ENCODE peak calls at places on chromosomes 12 and 14, in eight cellular contexts. L is IMR-90, V is endothelial cell of umbilical vein, R is ascending aorta, W is lower lobe of right lung, E is PC-3, M is heart right ventricle, I is breast epithelium. J is an unnamed sample. For H3K4me1, the result is how much of the 10 kb centered on the place peaks cover.

GRCh38 chr14:65658202-65658601 is 245.7 kb downstream of the FUT8 start:
- DNase-seq in E (peak), L (peak), M (no peak), R (no peak), I (no peak), V (no peak), W (no peak), J (no peak)

GRCh38 chr12:132502882-132503193 is 12.9 kb downstream of the FBRSL1 start:
- DNase-seq in I (no peak), L (no peak), W (no peak), M (no peak), E (no peak), R (no peak), V (no peak), J (no peak)

GRCh38 chr12:95790025-95790911 is at the start of gene NTN4:
- DNase-seq in M (peak), R (no peak), L (peak), E (peak), V (peak), W (peak), I (peak), J (no peak)

GRCh38 chr14:97027256-97027999 is 230.2 kb downstream of the VRK1 start:
- DNase-seq in I (no peak), L (no peak), R (no peak), W (no peak), E (no peak), M (no peak), V (no peak), J (no peak)

GRCh38 chr14:80110721-80111120 is 100.6 kb downstream of the DIO2 start:
- DNase-seq in W (no peak), E (no peak), V (no peak), R (no peak), I (no peak), L (no peak), M (no peak), J (no peak)

GRCh38 chr14:55097894-55098560 is 31.0 kb upstream of the LGALS3 start:
- DNase-seq in R (no peak), E (peak), I (no peak), M (no peak), W (peak), V (no peak), L (no peak), J (no peak)

GRCh38 chr12:104909761-104910160 is 48.3 kb downstream of the SLC41A2 start:
- DNase-seq in L (peak), W (no peak), M (no peak), I (no peak), R (no peak), E (no peak), V (no peak), J (no peak)

GRCh38 chr14:59004012-59004411 is 184.5 kb upstream of the DAAM1 start:
- DNase-seq in I (no peak), V (no peak), M (no peak), W (no peak), E (peak), L (peak), R (no peak), J (no peak)

GRCh38 chr12:94147991-94148840 is at the start of gene PLXNC1:
- DNase-seq in V (no peak), L (peak), R (no peak), M (peak), I (no peak), E (no peak), W (peak), J (no peak)

GRCh38 chr14:32666310-32666709 is 272.4 kb upstream of the NPAS3 start:
- DNase-seq in M (no peak), E (no peak), W (no peak), V (no peak), I (no peak), R (no peak), L (no peak), J (no peak)

GRCh38 chr14:69750495-69750894 is 16.4 kb upstream of the SRSF5 start:
- DNase-seq in W (no peak), E (no peak), L (no peak), R (no peak), I (no peak), M (no peak), V (no peak), J (no peak)

GRCh38 chr12:109868182-109869051 is 11.9 kb downstream of the GLTP start:
- DNase-seq in L (no peak), E (no peak), I (no peak), V (no peak), M (no peak), W (no peak), R (no peak), J (no peak)

GRCh38 chr14:55221186-55221585 is 29.8 kb upstream of the DLGAP5 start:
- DNase-seq in R (no peak), E (peak), I (no peak), M (no peak), W (no peak), V (peak), L (peak), J (no peak)

GRCh38 chr12:80763874-80764273 is 47.2 kb downstream of the MYF5 start:
- DNase-seq in L (peak), V (peak), W (no peak), M (no peak), I (no peak), E (peak), R (no peak), J (no peak)

GRCh38 chr12:79001404-79001803 is 136.8 kb downstream of the SYT1 start:
- DNase-seq in I (no peak), V (no peak), R (no peak), L (no peak), M (no peak), W (no peak), E (no peak), J (no peak)

GRCh38 chr12:105742567-105742874 is 396.2 kb downstream of the NUAK1 start:
- DNase-seq in V (no peak), E (no peak), W (no peak), I (no peak), L (no peak), R (no peak), M (peak), J (no peak)

GRCh38 chr12:98224584-98225221 is 290.7 kb upstream of the TMPO start:
- DNase-seq in E (no peak), V (no peak), L (no peak), R (no peak), I (no peak), W (no peak), M (no peak), J (no peak)

GRCh38 chr12:39814626-39815025 is 195.0 kb upstream of the ABCD2 start:
- DNase-seq in V (no peak), R (no peak), W (no peak), I (no peak), L (no peak), E (no peak), M (no peak), J (no peak)

GRCh38 chr12:94553130-94553519 is 93.5 kb upstream of the CEP83 start:
- DNase-seq in E (peak), I (peak), W (no peak), L (peak), M (no peak), R (no peak), V (peak), J (no peak)

GRCh38 chr12:43283206-43283605 is 268.8 kb downstream of the ADAMTS20 start:
- DNase-seq in M (no peak), E (no peak), I (no peak), W (no peak), V (no peak), L (no peak), R (no peak), J (no peak)

GRCh38 chr12:43282106-43282505 is 269.9 kb downstream of the ADAMTS20 start:
- DNase-seq in M (no peak), V (peak), R (no peak), L (peak), I (no peak), E (peak), W (no peak), J (no peak)

GRCh38 chr12:43284441-43284840 is 267.6 kb downstream of the ADAMTS20 start:
- DNase-seq in R (no peak), M (no peak), E (no peak), L (no peak), I (no peak), V (no peak), W (no peak), J (no peak)

GRCh38 chr12:43278268-43278832 is 273.7 kb downstream of the ADAMTS20 start:
- DNase-seq in W (no peak), V (peak), I (no peak), E (peak), M (no peak), L (no peak), R (no peak), J (no peak)

DNA sequence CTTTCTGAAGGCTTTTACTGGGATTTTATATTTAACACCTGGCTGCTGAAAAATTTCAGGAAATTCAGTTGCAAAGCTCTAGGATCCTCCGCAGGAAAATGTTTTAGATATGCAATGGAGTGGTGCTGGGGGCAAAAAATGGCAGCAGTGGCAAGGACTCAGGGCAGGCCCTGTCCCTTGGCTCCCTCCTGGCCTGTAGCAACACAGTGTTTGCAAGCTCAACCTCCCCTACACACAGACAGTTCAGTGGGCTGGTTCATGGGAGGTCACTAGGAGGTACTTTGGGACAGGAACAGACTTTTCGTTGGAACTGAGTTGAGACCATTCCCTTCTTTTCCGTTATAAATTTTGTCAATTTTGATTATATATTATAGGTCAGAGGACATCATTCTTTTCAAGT is 270.4 kb downstream of the ADAMTS20 start:
- DNase-seq in W (no peak), V (no peak), L (no peak), R (no peak), M (no peak), I (no peak), E (no peak), J (no peak)
- H3K4me3 ChIP-seq in W (no peak), V (no peak), L (no peak), R (no peak), M (no peak), I (no peak), E (no peak), J (no peak)

GRCh38 chr14:77140937-77141591 is 527 bp downstream of the ZDHHC22 start:
- DNase-seq in L (peak), W (no peak), M (no peak), I (no peak), E (peak), V (peak), R (no peak), J (no peak)

GRCh38 chr14:77141592-77142288 is at the start of gene ZDHHC22:
- DNase-seq in L (no peak), R (no peak), V (no peak), W (no peak), M (no peak), E (no peak), I (no peak), J (no peak)

GRCh38 chr14:77139022-77139421 is 2.6 kb downstream of the ZDHHC22 start:
- DNase-seq in W (no peak), I (no peak), V (no peak), L (no peak), E (no peak), M (no peak), R (no peak), J (no peak)

GRCh38 chr14:77140343-77140936 is 1.2 kb downstream of the ZDHHC22 start:
- DNase-seq in E (no peak), L (no peak), M (no peak), W (no peak), I (no peak), V (no peak), R (no peak), J (no peak)

DNA sequence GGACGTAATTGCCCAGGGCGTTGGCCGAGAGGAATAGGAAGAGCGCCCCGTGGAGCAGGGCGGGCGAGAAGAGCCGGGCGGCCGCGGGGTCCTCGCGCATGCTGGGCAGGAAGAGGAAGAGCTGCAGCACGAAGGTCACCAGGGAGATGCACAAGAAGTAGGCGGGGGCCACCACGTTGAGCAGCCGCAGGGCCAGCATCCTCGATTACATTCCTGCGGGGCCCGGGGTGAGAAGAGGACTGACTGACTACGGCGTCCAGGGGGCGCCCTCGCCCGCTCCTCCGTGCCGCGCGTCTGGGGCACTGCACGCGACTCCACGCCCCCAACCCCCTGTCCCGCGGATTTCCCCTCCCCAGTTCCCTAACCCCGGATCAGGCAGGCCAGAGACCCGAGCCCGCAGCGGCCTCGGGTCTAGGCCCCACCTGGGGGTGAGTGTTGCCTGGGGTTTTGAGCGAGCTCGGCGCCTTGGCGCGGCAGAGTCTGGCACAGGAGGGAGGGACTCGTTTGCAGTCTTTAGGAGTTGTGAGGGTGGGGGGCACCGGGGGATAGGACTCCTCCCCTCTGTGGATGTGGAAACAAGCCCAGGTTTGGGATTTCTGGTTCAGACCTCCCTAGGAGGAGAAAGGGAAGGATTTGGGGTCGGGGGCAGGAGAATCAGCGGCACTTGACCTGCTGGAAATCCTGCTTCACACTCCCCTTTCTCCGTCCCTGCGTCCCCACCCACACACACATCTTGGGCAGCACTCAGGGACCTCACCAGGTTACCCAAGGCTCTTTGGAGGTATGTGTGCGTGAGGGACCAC is 1.9 kb downstream of the ZDHHC22 start:
- DNase-seq in R (no peak), V (no peak), M (no peak), L (no peak), W (no peak), I (no peak), E (peak), J (no peak)
- TF ChIP-seq CTCF in R (no peak), V (peak), M (no peak), L (peak), W (peak), I (no peak), E (peak), J (peak)

GRCh38 chr12:6821674-6822433 is at the start of gene GPR162:
- DNase-seq in L (peak), R (no peak), I (no peak), W (peak), E (no peak), M (peak), V (no peak), J (no peak)
- H3K4me1 ChIP-seq in L (under half), R (under half), I (under half), W (under half), E (under half), M (half or more), V (under half), J (under half)

GRCh38 chr14:74258705-74259035 is 19.4 kb downstream of the VSX2 start:
- DNase-seq in E (no peak), I (no peak), M (no peak), L (no peak), R (no peak), W (no peak), V (no peak), J (no peak)
- H3K4me3 ChIP-seq in E (peak), I (peak), M (peak), L (no peak), R (peak), W (peak), V (no peak), J (no peak)

GRCh38 chr14:63030113-63030512 is 15.1 kb downstream of the KCNH5 start:
- DNase-seq in L (no peak), M (no peak), V (no peak), I (no peak), R (no peak), W (no peak), E (no peak), J (no peak)

GRCh38 chr14:63026491-63026890 is 18.8 kb downstream of the KCNH5 start:
- DNase-seq in M (no peak), W (no peak), V (no peak), I (no peak), L (no peak), E (no peak), R (no peak), J (no peak)

GRCh38 chr14:63027719-63028118 is 17.5 kb downstream of the KCNH5 start:
- DNase-seq in V (no peak), M (no peak), R (no peak), I (no peak), E (no peak), W (no peak), L (peak), J (no peak)

GRCh38 chr14:63032056-63032455 is 13.2 kb downstream of the KCNH5 start:
- DNase-seq in V (no peak), R (no peak), M (no peak), E (no peak), I (no peak), W (no peak), L (no peak), J (no peak)
- TF ChIP-seq CTCF in V (no peak), R (no peak), M (no peak), E (no peak), I (no peak), W (no peak), L (no peak), J (no peak)

DNA sequence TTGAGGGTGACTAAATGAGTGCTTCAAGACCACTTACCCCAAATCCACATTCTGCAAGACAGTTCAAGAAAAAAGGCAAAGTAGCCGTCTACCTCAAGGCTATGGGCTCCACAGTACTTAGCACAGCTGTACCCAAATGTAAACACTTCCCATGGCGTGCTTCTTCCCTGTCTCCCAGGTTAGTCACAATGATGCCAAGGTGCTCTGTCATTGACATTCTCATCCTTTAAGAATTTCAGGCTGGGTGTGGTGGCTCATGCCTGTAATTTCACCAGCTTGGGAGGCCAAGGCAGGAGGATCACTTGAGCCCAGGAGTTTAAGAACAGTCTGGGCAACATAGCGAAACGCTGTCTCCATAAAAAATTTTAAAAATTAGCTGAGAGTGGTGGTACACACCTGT is 51.2 kb upstream of the CERS5 start:
- DNase-seq in V (no peak), M (no peak), L (peak), E (peak), R (no peak), W (no peak), I (no peak), J (no peak)
- H3K4me1 ChIP-seq in V (under half), M (under half), L (under half), E (half or more), R (under half), W (under half), I (under half), J (half or more)

DNA sequence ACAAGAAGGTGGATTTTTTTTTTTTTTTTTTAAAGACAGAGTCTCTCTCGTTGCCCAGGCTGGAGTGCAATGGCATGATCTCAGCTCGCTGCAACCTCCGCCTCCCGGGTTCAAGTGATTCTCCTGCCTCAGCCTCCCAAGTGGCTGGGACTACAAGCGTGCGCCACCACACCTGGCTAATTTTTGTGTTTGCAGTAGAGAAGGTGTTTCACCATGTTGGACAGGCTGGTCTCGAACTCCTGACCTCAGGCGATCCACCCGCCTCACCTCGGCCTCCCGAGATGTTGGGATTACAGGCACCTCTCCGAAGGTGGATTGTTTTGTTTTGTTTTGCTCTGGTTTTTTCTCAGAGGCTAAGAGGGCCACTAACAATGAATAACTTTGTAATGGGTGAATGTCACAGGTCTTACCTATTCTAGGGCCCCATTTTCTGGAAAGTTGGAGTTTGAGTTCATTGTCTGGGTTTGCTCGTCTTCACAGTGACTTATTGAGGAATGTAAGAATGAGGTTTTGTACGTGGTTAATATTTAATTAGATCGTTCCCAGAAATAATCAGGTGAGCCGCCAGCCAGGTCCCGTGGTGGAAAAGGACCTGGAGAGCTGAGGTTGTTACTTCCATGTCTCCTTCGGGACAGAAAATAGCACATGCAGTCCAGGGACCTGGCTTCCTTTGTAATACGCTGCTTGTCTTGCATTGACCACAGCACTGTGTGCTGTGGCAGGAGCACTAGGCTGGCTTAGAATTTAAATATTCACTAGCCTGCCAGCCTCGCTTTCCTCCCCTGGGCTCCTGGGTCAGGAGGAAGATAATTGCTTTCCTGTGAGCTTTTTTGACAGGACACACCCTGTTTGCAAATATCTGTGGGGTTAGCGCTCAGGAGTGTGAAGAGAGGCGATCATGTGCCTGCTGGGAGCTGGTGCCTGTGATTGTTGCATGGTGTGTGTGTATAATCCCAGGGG is 2.3 kb downstream of the HIP1R start:
- DNase-seq in E (peak), V (no peak), L (no peak), R (no peak), I (no peak), W (peak), M (no peak), J (no peak)
- H3K4me3 ChIP-seq in E (peak), V (no peak), L (no peak), R (peak), I (no peak), W (peak), M (no peak), J (peak)

GRCh38 chr12:20946732-20947131 is 136.2 kb downstream of the SLCO1B3 start:
- DNase-seq in I (no peak), E (peak), W (no peak), R (no peak), L (no peak), V (peak), M (no peak), J (no peak)

DNA sequence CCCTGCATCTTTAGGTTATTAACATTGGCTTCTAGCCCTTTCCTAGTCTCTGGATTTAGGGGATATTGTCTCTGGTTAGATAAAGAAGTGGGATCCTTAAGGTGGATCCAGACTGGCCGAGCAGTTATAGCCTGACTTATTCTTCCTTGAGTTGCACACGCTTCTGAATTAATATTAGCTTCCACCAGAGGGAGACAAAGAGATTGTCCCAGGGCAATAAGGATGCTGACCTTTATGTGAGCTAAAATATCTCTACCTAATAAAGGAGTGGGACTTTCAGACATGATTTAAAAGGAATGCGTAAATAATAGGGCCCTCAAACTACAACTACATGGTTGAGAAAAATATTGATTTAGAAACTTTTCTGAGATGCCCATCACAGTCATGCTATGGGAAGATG is 139.7 kb downstream of the SLCO1B3 start:
- DNase-seq in L (no peak), R (no peak), I (no peak), E (peak), V (peak), M (no peak), W (no peak), J (no peak)
- TF ChIP-seq CTCF in L (no peak), R (peak), I (peak), E (peak), V (peak), M (no peak), W (peak), J (peak)

GRCh38 chr12:47813491-47814196 is 6.1 kb downstream of the HDAC7 start:
- DNase-seq in L (no peak), R (no peak), M (peak), W (no peak), I (no peak), V (peak), E (no peak), J (no peak)
- H3K4me1 ChIP-seq in L (half or more), R (half or more), M (half or more), W (half or more), I (under half), V (half or more), E (half or more), J (half or more)

GRCh38 chr14:90758959-90759358 is 57.3 kb downstream of the TTC7B start:
- DNase-seq in E (no peak), L (peak), M (peak), W (peak), R (peak), I (peak), V (peak), J (peak)
- H3K4me3 ChIP-seq in E (peak), L (no peak), M (peak), W (peak), R (peak), I (peak), V (no peak), J (peak)

J was measured in thoracic aorta.